ENCODE peak calls at places on chromosomes 13 and 19, in ten cellular contexts. A is heart left ventricle, P is testis, E is ovary, N is AG10803, M is epithelial cell of esophagus, I is fibroblast of lung, Q is thoracic aorta, G is body of pancreas, C is AG04450. D is an unnamed sample.
A peak's percentile ranks its signal among the peaks of the same experiment; 100 is the strongest.

GRCh38 chr13:80084086-80084676 is 256.7 kb downstream of the SPRY2 start:
- DNase-seq in E (no peak), C (peak; percentile 74), I (peak; percentile 95), N (peak; percentile 99), M (peak; percentile 68), Q (no peak), G (no peak), A (no peak), P (no peak), D (peak; percentile 98)

GRCh38 chr13:44223785-44224432 is 149.7 kb upstream of the SERP2 start:
- DNase-seq in I (no peak), G (no peak), N (no peak), A (no peak), M (no peak), C (no peak), Q (no peak), P (no peak), E (peak; percentile 30), D (no peak)

GRCh38 chr19:1647664-1648155 is 4.7 kb downstream of the TCF3 start:
- DNase-seq in E (no peak), C (no peak), P (no peak), M (no peak), A (no peak), N (no peak), Q (no peak), G (no peak), I (no peak), D (no peak)

GRCh38 chr13:58313219-58313618 is 681.7 kb downstream of the PCDH17 start:
- DNase-seq in P (no peak), G (no peak), N (no peak), Q (no peak), E (no peak), A (no peak), C (no peak), M (no peak), I (no peak), D (no peak)

GRCh38 chr19:2983351-2984195 is 6.2 kb downstream of the TLE6 start:
- DNase-seq in C (no peak), P (peak; percentile 54), I (peak; percentile 75), E (peak; percentile 43), Q (no peak), G (peak; percentile 62), M (peak; percentile 65), A (peak; percentile 76), N (peak; percentile 96), D (peak; percentile 92)

GRCh38 chr19:1089126-1089771 is 5.9 kb downstream of the POLR2E start:
- DNase-seq in Q (no peak), I (no peak), N (no peak), C (no peak), G (no peak), A (no peak), E (no peak), P (no peak), M (no peak), D (no peak)

GRCh38 chr13:99339736-99340392 is 32.7 kb upstream of the GPR183 start:
- DNase-seq in I (peak; percentile 48), M (peak; percentile 47), A (no peak), N (peak; percentile 50), P (no peak), Q (no peak), C (no peak), G (peak; percentile 30), E (no peak), D (no peak)

GRCh38 chr19:49328741-49329140 is 3.8 kb upstream of the SLC6A16 start:
- DNase-seq in N (no peak), M (no peak), I (no peak), E (no peak), G (no peak), Q (no peak), C (no peak), A (no peak), P (no peak), D (no peak)

GRCh38 chr13:49183672-49184315 is 36.3 kb upstream of the MLNR start:
- DNase-seq in C (no peak), E (no peak), A (no peak), N (no peak), M (peak; percentile 4), I (no peak), G (no peak), Q (no peak), P (no peak), D (no peak)

GRCh38 chr19:28864024-28864503 is 348.9 kb downstream of the UQCRFS1 start:
- DNase-seq in A (no peak), C (no peak), Q (no peak), I (no peak), P (no peak), G (no peak), M (no peak), E (no peak), N (no peak), D (no peak)

GRCh38 chr19:48190288-48191284 is 20.1 kb downstream of the ZSWIM9 start:
- DNase-seq in C (peak; percentile 27), Q (no peak), A (no peak), N (no peak), E (no peak), P (peak; percentile 75), I (peak; percentile 56), G (peak; percentile 61), M (peak; percentile 97), D (peak; percentile 91)

GRCh38 chr19:495440-496332 is 600 bp upstream of the MADCAM1 start:
- DNase-seq in I (peak; percentile 20), E (no peak), M (no peak), N (peak; percentile 19), A (no peak), G (no peak), C (no peak), Q (no peak), P (no peak), D (no peak)

GRCh38 chr19:45405435-45406164 is 731 bp upstream of the PPP1R13L start:
- DNase-seq in C (no peak), I (peak; percentile 85), M (peak; percentile 97), E (peak; percentile 84), P (peak; percentile 94), N (peak; percentile 87), Q (peak; percentile 65), A (peak; percentile 92), G (peak; percentile 91), D (peak; percentile 68)

GRCh38 chr13:84400711-84401110 is 518.4 kb upstream of the SLITRK1 start:
- DNase-seq in C (peak; percentile 15), P (no peak), E (no peak), M (peak; percentile 94), I (peak; percentile 37), N (peak; percentile 74), Q (no peak), G (no peak), A (no peak), D (peak; percentile 88)

DNA sequence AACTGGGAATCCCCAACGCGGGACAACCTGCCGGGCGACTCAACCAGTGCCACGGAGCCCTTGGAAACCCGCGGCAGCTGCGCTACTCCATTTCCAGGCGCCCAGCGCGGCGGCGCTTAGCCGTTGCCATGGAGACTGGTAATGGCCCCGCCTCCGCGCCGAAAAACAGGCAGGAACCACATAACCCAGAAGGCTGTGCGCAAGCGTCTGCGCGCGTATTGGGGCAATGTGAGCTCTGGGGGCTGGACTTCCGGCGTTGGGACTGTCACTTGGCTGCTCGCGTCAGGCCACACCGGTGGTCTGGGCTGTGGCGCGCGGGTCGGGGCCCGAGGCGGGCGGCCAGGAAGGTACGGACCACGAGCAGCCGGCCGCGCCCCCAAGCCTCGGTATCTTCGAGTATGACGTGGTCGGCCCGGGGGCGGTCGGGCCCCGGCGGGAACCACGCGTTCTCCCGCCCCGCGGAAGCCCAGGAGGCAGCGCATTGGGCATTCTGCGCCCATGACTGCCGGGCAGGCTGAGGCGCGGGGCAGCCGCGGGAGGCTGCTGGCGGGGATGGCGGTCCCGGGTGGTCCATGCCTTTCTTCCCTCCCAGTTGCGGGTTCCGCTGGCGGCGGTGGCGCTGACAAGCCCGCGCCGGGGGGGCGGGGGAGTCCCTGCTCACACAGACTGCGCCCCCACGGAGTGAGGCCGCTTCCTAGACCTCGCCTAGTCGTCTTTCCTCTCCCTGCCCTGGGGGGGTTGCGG is at the start of gene ZNF324B:
- DNase-seq in G (peak; percentile 98), A (peak; percentile 95), Q (peak; percentile 93), C (peak; percentile 78), N (peak; percentile 91), I (peak; percentile 92), P (peak; percentile 99), E (peak; percentile 94), M (peak; percentile 96), D (peak; percentile 78)
- TF ChIP-seq CTCF in G (peak; percentile 6), A (no peak), Q (no peak), C (no peak), N (no peak), I (no peak), P (no peak), E (no peak), M (no peak), D (no peak)

GRCh38 chr19:12043752-12044422 is 8.4 kb upstream of the ZNF433 start:
- DNase-seq in E (no peak), G (no peak), N (no peak), C (no peak), Q (no peak), A (no peak), P (no peak), I (no peak), M (no peak), D (no peak)
- H3K4me3 ChIP-seq in E (no peak overlapping the region), G (no peak overlapping the region), N (no peak overlapping the region), C (no peak overlapping the region), Q (no peak overlapping the region), A (no peak overlapping the region), P (no peak overlapping the region), I (no peak overlapping the region), M (no peak overlapping the region), D (no peak overlapping the region)

GRCh38 chr13:75329097-75329496 is 152.9 kb downstream of the TBC1D4 start:
- DNase-seq in Q (no peak), C (no peak), A (no peak), G (no peak), E (no peak), N (no peak), I (no peak), P (no peak), M (no peak), D (no peak)

GRCh38 chr13:75330770-75331169 is 151.2 kb downstream of the TBC1D4 start:
- DNase-seq in P (no peak), Q (no peak), N (no peak), A (no peak), C (no peak), G (no peak), E (no peak), I (no peak), M (no peak), D (no peak)

GRCh38 chr13:75331792-75332349 is 150.1 kb downstream of the TBC1D4 start:
- DNase-seq in G (no peak), Q (no peak), C (no peak), A (no peak), P (no peak), N (no peak), E (no peak), M (no peak), I (no peak), D (no peak)

GRCh38 chr13:75327132-75327505 is 154.8 kb downstream of the TBC1D4 start:
- DNase-seq in Q (no peak), E (no peak), I (no peak), M (no peak), P (no peak), A (no peak), N (no peak), C (no peak), G (no peak), D (no peak)

GRCh38 chr13:75329723-75330122 is 152.2 kb downstream of the TBC1D4 start:
- DNase-seq in M (peak; percentile 83), P (no peak), E (no peak), I (no peak), A (no peak), N (no peak), Q (no peak), G (no peak), C (no peak), D (no peak)
- TF ChIP-seq CTCF in M (no peak), P (no peak), E (no peak), I (no peak), A (no peak), N (no peak), Q (no peak), G (no peak), C (no peak), D (no peak)

GRCh38 chr13:41006951-41007350 is 12.2 kb downstream of the ELF1 start:
- DNase-seq in C (no peak), Q (no peak), M (no peak), G (no peak), P (no peak), N (no peak), A (no peak), I (no peak), E (no peak), D (no peak)
- H3K4me3 ChIP-seq in C (no peak overlapping the region), Q (no peak overlapping the region), M (no peak overlapping the region), G (no peak overlapping the region), P (no peak overlapping the region), N (no peak overlapping the region), A (no peak overlapping the region), I (no peak overlapping the region), E (no peak overlapping the region), D (no peak overlapping the region)